ENCODE peak calls at places on chromosomes 3 and 15, in four cellular contexts. E, D, H and N are unnamed samples.
A peak's percentile ranks its signal among the peaks of the same experiment; 100 is the strongest.

GRCh38 chr15:77810180-77810579 is 177.5 kb upstream of the LINGO1 start:
- DNase-seq in E (peak; percentile 44), D (no peak), H (no peak), N (no peak)

GRCh38 chr3:64377942-64378341 is 152.7 kb upstream of the PRICKLE2 start:
- DNase-seq in E (no peak), D (no peak), H (no peak), N (no peak)

GRCh38 chr3:34783881-34784280 is 855.4 kb upstream of the ARPP21 start:
- DNase-seq in E (no peak), D (no peak), H (no peak), N (no peak)

GRCh38 chr3:14377838-14378169 is 24.6 kb upstream of the SLC6A6 start:
- DNase-seq in E (no peak), D (no peak), H (no peak), N (no peak)

GRCh38 chr3:62238431-62238830 is 134.9 kb downstream of the FEZF2 start:
- DNase-seq in E (peak; percentile 5), D (no peak), H (no peak), N (no peak)

GRCh38 chr3:11155341-11156025 is 1.2 kb downstream of the HRH1 start:
- DNase-seq in E (peak; percentile 54), D (no peak), H (peak; percentile 75), N (peak; percentile 87)

GRCh38 chr15:100043069-100043641 is 298.6 kb downstream of the ADAMTS17 start:
- DNase-seq in E (no peak), D (no peak), H (peak; percentile 87), N (no peak)

GRCh38 chr15:33737687-33738606 is 230.3 kb upstream of the CHRM5 start:
- DNase-seq in E (peak; percentile 80), D (no peak), H (no peak), N (no peak)

GRCh38 chr3:52053307-52054304 is 2.8 kb downstream of the DUSP7 start:
- DNase-seq in E (no peak), D (peak; percentile 40), H (no peak), N (no peak)

GRCh38 chr15:55289011-55289572 is 521 bp downstream of the RAB27A start:
- DNase-seq in E (peak; percentile 37), D (peak; percentile 16), H (peak; percentile 8), N (peak; percentile 77)